ENCODE peak calls at places on chromosomes 3 and 15, in four cellular contexts. F is heart left ventricle, L is hepatocyte, O is foreskin fibroblast. B is an unnamed sample.

GRCh38 chr3:134328147-134328591 is 46.1 kb downstream of the AMOTL2 start:
- DNase-seq in F (no peak), L (no peak), O (peak), B (no peak)

GRCh38 chr3:99601493-99601892 is 36.9 kb upstream of the COL8A1 start:
- DNase-seq in F (no peak), L (no peak), O (no peak), B (no peak)

GRCh38 chr3:50493086-50493485 is 10.3 kb downstream of the CACNA2D2 start:
- DNase-seq in F (no peak), L (no peak), O (no peak), B (no peak)

GRCh38 chr3:107598926-107599754 is 76.4 kb downstream of the BBX start:
- DNase-seq in F (peak), L (peak), O (peak), B (no peak)

GRCh38 chr3:41679412-41679811 is 282.5 kb downstream of the ULK4 start:
- DNase-seq in F (no peak), L (no peak), O (peak), B (no peak)

GRCh38 chr3:52891164-52891563 is 6.2 kb downstream of the STIMATE start:
- DNase-seq in F (no peak), L (no peak), O (no peak), B (no peak)

GRCh38 chr15:63442080-63442479 is 60.4 kb upstream of the CA12 start:
- DNase-seq in F (no peak), L (no peak), O (no peak), B (no peak)

GRCh38 chr15:41557673-41558399 is 1.2 kb upstream of the TYRO3 start:
- DNase-seq in F (peak), L (peak), O (peak), B (peak)

GRCh38 chr15:57516327-57517026 is 75.2 kb upstream of the MYZAP start:
- DNase-seq in F (no peak), L (no peak), O (no peak), B (no peak)

GRCh38 chr15:88987590-88987950 is 74.4 kb upstream of the MFGE8 start:
- DNase-seq in F (no peak), L (no peak), O (no peak), B (no peak)

GRCh38 chr3:54846085-54846484 is 81.8 kb downstream of the LRTM1 start:
- DNase-seq in F (no peak), L (no peak), O (no peak), B (no peak)

GRCh38 chr15:50145451-50145872 is 26.4 kb upstream of the ATP8B4 start:
- DNase-seq in F (no peak), L (peak), O (peak), B (peak)

GRCh38 chr3:44104043-44104442 is 137.6 kb upstream of the TOPAZ1 start:
- DNase-seq in F (no peak), L (no peak), O (no peak), B (no peak)

GRCh38 chr15:58477228-58477627 is 45.4 kb downstream of the LIPC start:
- DNase-seq in F (no peak), L (no peak), O (no peak), B (no peak)

GRCh38 chr3:19190602-19191001 is 42.3 kb downstream of the KCNH8 start:
- DNase-seq in F (no peak), L (no peak), O (no peak), B (no peak)

GRCh38 chr15:80160570-80161156 is 7.9 kb downstream of the FAH start:
- DNase-seq in F (peak), L (peak), O (peak), B (peak)

GRCh38 chr3:17894434-17895060 is 152.1 kb upstream of the TBC1D5 start:
- DNase-seq in F (no peak), L (peak), O (peak), B (peak)

GRCh38 chr15:31459011-31459748 is 132.5 kb downstream of the KLF13 start:
- DNase-seq in F (no peak), L (no peak), O (no peak), B (no peak)

DNA sequence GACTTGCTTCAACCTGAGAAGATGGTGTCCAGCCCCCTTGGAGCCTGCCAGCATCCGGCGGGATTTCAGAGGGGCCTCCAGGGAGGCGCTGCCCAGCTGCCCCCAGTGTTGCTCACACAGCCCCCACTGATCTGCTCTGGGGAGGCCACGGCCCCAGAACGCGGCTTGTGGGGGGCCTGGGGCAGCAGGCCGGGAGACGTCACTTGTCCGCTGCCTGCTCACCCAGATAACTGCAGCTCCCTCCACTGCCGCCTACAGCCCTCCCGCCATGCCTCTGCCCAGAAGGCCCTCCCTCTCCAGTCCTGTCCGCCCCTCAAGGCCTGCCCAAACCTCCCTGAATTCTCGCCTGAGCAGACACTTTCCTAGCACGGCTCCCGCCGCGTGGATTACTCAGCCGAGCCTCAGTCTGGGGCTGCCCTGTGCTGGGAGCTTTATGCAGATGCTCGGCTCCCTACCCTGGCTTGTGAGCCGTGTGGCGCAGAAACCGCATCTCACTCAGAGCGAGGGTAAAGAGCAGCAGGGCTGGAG is 17.2 kb upstream of the ADIPOQ start:
- DNase-seq in F (no peak), L (peak), O (peak), B (no peak)
- H3K4me3 ChIP-seq in F (peak), L (no peak), O (peak), B (peak)

GRCh38 chr3:78957456-78957855 is 810.3 kb downstream of the ROBO1 start:
- DNase-seq in F (no peak), L (no peak), O (no peak), B (peak)
- TF ChIP-seq CTCF in F (no peak), L (no peak), O (no peak), B (no peak)

GRCh38 chr3:56467108-56467507 is 1.2 kb downstream of the ERC2 start:
- DNase-seq in F (peak), L (peak), O (peak), B (peak)
- H3K4me3 ChIP-seq in F (peak), L (peak), O (no peak), B (peak)

GRCh38 chr3:141442914-141443313 is 43.9 kb upstream of the RASA2 start:
- DNase-seq in F (peak), L (no peak), O (no peak), B (no peak)
- TF ChIP-seq CTCF in F (no peak), L (no peak), O (no peak), B (no peak)

B was measured in retinal pigment epithelial cell.